ENCODE peak calls at places on chromosomes 16 and 17, in seven cellular contexts. O is NCI-H2081, U is KG1, H is non-pigmented ciliary epithelial cell, M is EL, L is memory B cell, Z is astrocyte of the spinal cord. R is an unnamed sample.

GRCh38 chr17:27630607-27631408 is at the start of gene LGALS9:
- DNase-seq in O (no peak), U (no peak), H (no peak), M (peak), L (peak), Z (no peak), R (peak)

GRCh38 chr17:82832411-82832810 is 7.4 kb downstream of the ZNF750 start:
- DNase-seq in O (no peak), U (no peak), H (no peak), M (no peak), L (no peak), Z (no peak), R (no peak)

GRCh38 chr17:36807496-36808180 is 129.6 kb upstream of the LHX1 start:
- DNase-seq in O (no peak), U (no peak), H (no peak), M (no peak), L (no peak), Z (no peak), R (no peak)

GRCh38 chr16:27508476-27508875 is 41.2 kb downstream of the GTF3C1 start:
- DNase-seq in O (no peak), U (no peak), H (no peak), M (no peak), L (no peak), Z (no peak), R (no peak)

GRCh38 chr17:17809527-17810373 is 27.0 kb downstream of the SREBF1 start:
- DNase-seq in O (no peak), U (no peak), H (no peak), M (no peak), L (no peak), Z (peak), R (peak)

GRCh38 chr17:79273660-79274059 is 199.0 kb downstream of the ENGASE start:
- DNase-seq in O (no peak), U (no peak), H (no peak), M (no peak), L (no peak), Z (no peak), R (no peak)

GRCh38 chr17:27376637-27377547 is 79.4 kb upstream of the KSR1 start:
- DNase-seq in O (no peak), U (no peak), H (no peak), M (peak), L (no peak), Z (peak), R (no peak)

GRCh38 chr17:77092025-77092424 is 48.7 kb upstream of the SEC14L1 start:
- DNase-seq in O (no peak), U (no peak), H (no peak), M (no peak), L (no peak), Z (no peak), R (no peak)

GRCh38 chr17:29347831-29348281 is 42.3 kb upstream of the TAOK1 start:
- DNase-seq in O (no peak), U (no peak), H (no peak), M (peak), L (no peak), Z (peak), R (peak)

GRCh38 chr16:77834600-77834963 is 46.2 kb downstream of the VAT1L start:
- DNase-seq in O (no peak), U (no peak), H (peak), M (peak), L (no peak), Z (peak), R (peak)

GRCh38 chr17:78057113-78057740 is 71.3 kb downstream of the TMC6 start:
- DNase-seq in O (no peak), U (no peak), H (no peak), M (no peak), L (no peak), Z (no peak), R (no peak)

GRCh38 chr16:78993342-78993741 is 607.2 kb downstream of the MAF start:
- DNase-seq in O (peak), U (no peak), H (no peak), M (no peak), L (no peak), Z (no peak), R (no peak)

GRCh38 chr17:6894206-6894528 is 62.6 kb upstream of the TEKT1 start:
- DNase-seq in O (no peak), U (no peak), H (no peak), M (no peak), L (no peak), Z (no peak), R (no peak)

GRCh38 chr16:89295071-89295900 is 77.8 kb downstream of the ZNF778 start:
- DNase-seq in O (no peak), U (no peak), H (no peak), M (no peak), L (no peak), Z (no peak), R (no peak)

GRCh38 chr17:70074236-70074830 is 692 bp upstream of the KCNJ16 start:
- DNase-seq in O (no peak), U (no peak), H (no peak), M (no peak), L (no peak), Z (no peak), R (no peak)

GRCh38 chr17:75514299-75515228 is 773 bp downstream of the CASKIN2 start:
- DNase-seq in O (no peak), U (no peak), H (no peak), M (peak), L (no peak), Z (no peak), R (peak)

GRCh38 chr17:17511971-17512858 is 16.0 kb upstream of the RASD1 start:
- DNase-seq in O (no peak), U (no peak), H (peak), M (peak), L (no peak), Z (peak), R (peak)

GRCh38 chr16:55480228-55480655 is 1.2 kb downstream of the MMP2 start:
- DNase-seq in O (no peak), U (no peak), H (no peak), M (peak), L (no peak), Z (peak), R (no peak)

GRCh38 chr17:14300628-14301278 is at the start of gene HS3ST3B1:
- DNase-seq in O (peak), U (peak), H (peak), M (peak), L (peak), Z (peak), R (peak)

GRCh38 chr16:89793955-89794354 is 22.5 kb downstream of the FANCA start:
- DNase-seq in O (no peak), U (no peak), H (no peak), M (no peak), L (no peak), Z (no peak), R (no peak)

GRCh38 chr17:51802544-51802943 is 356.0 kb downstream of the CA10 start:
- DNase-seq in O (no peak), U (no peak), H (no peak), M (no peak), L (no peak), Z (no peak), R (no peak)

GRCh38 chr16:88508868-88509748 is 56.0 kb downstream of the ZFPM1 start:
- DNase-seq in O (no peak), U (no peak), H (no peak), M (no peak), L (no peak), Z (no peak), R (peak)